ENCODE peak calls at places on chromosomes 13 and 19, in six cellular contexts. F is heart right ventricle, Y is RWPE2, J is endothelial cell, V is coronary artery, O is left lung. C is an unnamed sample.

GRCh38 chr13:46615888-46616531 is 63.0 kb downstream of the LRCH1 start:
- DNase-seq in V (no peak), F (no peak), Y (no peak), J (no peak), O (no peak), C (no peak)

GRCh38 chr19:28428644-28429348 is 784.2 kb downstream of the UQCRFS1 start:
- DNase-seq in V (no peak), Y (no peak), O (no peak), F (no peak), J (no peak), C (no peak)

GRCh38 chr19:19633711-19634515 is 5.9 kb upstream of the LPAR2 start:
- DNase-seq in V (no peak), J (no peak), Y (no peak), O (no peak), F (no peak), C (no peak)

GRCh38 chr19:14979136-14979497 is 547 bp downstream of the SLC1A6 start:
- DNase-seq in F (no peak), V (no peak), O (no peak), J (no peak), Y (no peak), C (no peak)

GRCh38 chr13:37068962-37069361 is 9.5 kb upstream of the SUPT20H start:
- DNase-seq in O (no peak), V (no peak), Y (no peak), J (no peak), F (no peak), C (no peak)

GRCh38 chr13:106561551-106562170 is 6.3 kb downstream of the ARGLU1 start:
- DNase-seq in J (no peak), O (no peak), V (no peak), F (peak), Y (no peak), C (no peak)

GRCh38 chr13:82797876-82798275 is 1084.4 kb downstream of the SLITRK1 start:
- DNase-seq in V (no peak), Y (no peak), F (no peak), O (no peak), J (no peak), C (no peak)

GRCh38 chr13:27349458-27349857 is 75.0 kb upstream of the GTF3A start:
- DNase-seq in J (no peak), V (no peak), O (no peak), Y (no peak), F (no peak), C (no peak)

GRCh38 chr19:16445238-16446107 is 26.3 kb downstream of the EPS15L1 start:
- DNase-seq in F (no peak), Y (no peak), O (peak), J (no peak), V (no peak), C (no peak)

GRCh38 chr13:110770678-110771077 is 57.2 kb downstream of the ING1 start:
- DNase-seq in F (no peak), J (no peak), Y (no peak), O (no peak), V (no peak), C (no peak)

GRCh38 chr13:98722958-98723357 is 29.5 kb downstream of the SLC15A1 start:
- DNase-seq in Y (no peak), V (no peak), F (no peak), O (no peak), J (no peak), C (no peak)

GRCh38 chr19:1109697-1110671 is 6.2 kb downstream of the GPX4 start:
- DNase-seq in O (no peak), V (no peak), F (no peak), Y (no peak), J (no peak), C (no peak)

GRCh38 chr19:35342430-35342829 is 5.3 kb upstream of the FFAR1 start:
- DNase-seq in J (no peak), F (no peak), Y (peak), O (peak), V (no peak), C (no peak)

GRCh38 chr13:73336789-73337188 is 278.0 kb downstream of the KLF5 start:
- DNase-seq in J (no peak), V (no peak), F (no peak), O (no peak), Y (no peak), C (no peak)

GRCh38 chr19:44740351-44740824 is 8.1 kb upstream of the BCL3 start:
- DNase-seq in F (no peak), J (no peak), V (no peak), Y (no peak), O (peak), C (no peak)

GRCh38 chr13:100826441-100826840 is 151.8 kb upstream of the TMTC4 start:
- DNase-seq in O (no peak), V (no peak), Y (no peak), J (no peak), F (no peak), C (no peak)

GRCh38 chr19:1970806-1971502 is 30.0 kb downstream of the CSNK1G2 start:
- DNase-seq in F (no peak), Y (no peak), V (no peak), O (no peak), J (no peak), C (no peak)

GRCh38 chr19:54009440-54009839 is 18.0 kb downstream of the CACNG6 start:
- DNase-seq in V (no peak), F (no peak), J (no peak), O (no peak), Y (no peak), C (no peak)
- TF ChIP-seq CTCF in V (no peak), F (no peak), J (no peak), O (no peak), Y (no peak), C (no peak)

DNA sequence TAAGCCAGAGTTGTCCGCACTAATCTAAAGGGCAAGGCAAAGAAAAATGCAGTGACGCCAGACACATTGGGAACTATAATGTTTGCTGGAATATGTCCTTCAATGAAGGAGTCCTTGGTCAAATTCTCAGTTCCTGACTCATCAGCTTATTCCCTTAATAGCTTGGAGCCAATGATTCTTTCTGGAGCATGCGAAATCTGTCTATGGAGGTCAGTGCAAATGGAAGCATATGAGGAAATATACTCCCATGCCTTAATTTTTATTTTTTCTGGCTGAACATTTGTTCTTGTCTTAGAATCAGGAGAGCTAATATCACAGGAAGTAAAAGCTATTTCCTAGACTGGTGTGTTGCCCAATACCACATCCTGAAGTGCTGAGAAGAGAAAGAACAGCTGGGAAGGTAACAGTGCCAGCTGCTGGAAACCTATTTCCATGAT is 289.8 kb upstream of the SPRY2 start:
- DNase-seq in V (no peak), J (no peak), O (no peak), F (peak), Y (no peak), C (no peak)
- TF ChIP-seq CTCF in V (no peak), J (no peak), O (no peak), F (no peak), Y (peak), C (no peak)

GRCh38 chr13:113904411-113904810 is 40.5 kb upstream of the GAS6 start:
- DNase-seq in V (peak), J (peak), F (peak), Y (no peak), O (no peak), C (no peak)
- TF ChIP-seq CTCF in V (peak), J (peak), F (peak), Y (peak), O (peak), C (peak)

DNA sequence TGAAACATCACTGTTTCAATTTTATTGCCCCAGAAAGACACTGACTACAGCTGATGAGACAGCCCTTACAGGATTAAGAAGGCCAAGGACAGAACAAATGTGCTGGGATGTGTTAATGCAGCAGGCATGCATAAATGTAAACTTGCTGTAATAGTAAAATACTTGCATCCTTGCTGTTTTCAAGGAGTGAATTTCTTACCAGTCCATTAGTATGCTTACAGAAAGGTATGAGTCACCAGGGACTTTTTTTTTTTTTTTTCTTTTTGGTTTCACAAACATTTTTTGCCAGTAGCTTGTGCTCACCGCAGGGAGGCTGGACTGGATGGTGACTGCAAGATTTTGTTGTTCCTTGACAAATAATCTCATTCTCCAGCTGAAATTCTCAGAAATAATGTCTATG is 55.1 kb downstream of the GPR180 start:
- DNase-seq in F (no peak), V (no peak), O (no peak), Y (no peak), J (no peak), C (no peak)
- TF ChIP-seq CTCF in F (no peak), V (no peak), O (no peak), Y (no peak), J (no peak), C (no peak)

DNA sequence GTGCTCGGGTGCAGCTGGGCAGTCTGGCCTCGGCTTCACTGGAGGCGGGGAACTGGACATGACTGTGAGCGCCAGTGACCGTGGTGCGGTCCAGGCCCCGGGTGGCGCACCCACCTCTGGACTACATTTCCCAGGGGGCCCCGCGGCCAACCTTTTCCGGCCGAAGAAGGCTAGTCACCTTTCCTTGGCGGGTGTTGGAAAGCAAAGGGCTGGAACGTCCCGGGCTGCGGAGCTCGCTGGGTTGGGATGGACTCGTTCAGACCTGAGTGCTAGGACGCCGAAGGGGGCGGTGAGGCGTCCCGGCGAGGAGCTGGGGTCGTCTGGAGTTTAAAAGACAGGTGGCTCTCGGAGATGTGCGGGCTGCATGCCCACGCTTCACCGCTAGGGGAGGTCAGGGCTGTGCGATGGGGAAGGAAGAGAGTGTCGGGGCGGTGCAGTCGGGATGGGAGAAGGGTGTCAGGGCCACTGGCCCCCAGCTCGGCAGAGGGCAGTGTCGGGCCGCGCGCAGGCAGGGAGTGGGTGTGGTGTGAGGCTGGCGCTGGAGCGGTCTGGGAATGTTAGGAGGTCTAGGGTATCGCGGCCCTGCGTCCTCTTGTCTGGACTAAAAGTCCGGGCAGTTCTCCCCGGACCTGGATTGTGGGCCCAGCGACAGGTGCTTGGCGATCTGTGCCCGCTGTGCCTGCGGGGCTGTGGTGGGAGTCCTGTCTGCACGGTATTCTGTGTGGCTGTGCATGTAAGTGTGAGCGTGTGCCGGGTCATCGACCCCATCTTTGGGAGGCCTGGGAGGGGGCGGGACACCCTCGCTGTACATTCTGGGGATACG is 57.1 kb downstream of the ZNF568 start:
- DNase-seq in Y (peak), F (peak), O (peak), J (peak), V (peak), C (no peak)
- TF ChIP-seq CTCF in Y (peak), F (peak), O (peak), J (peak), V (peak), C (no peak)

C was measured in neural crest cell.